ENCODE peak calls at places on chromosomes 13 and 19, in five cellular contexts. S is neural progenitor cell, R is PC-3, A is GM23338, W is MM.1S. B is an unnamed sample. For H3F3A, the result is how much of the 10 kb centered on the place peaks cover.

GRCh38 chr13:112624602-112625430 is 36.9 kb upstream of the TUBGCP3 start:
- DNase-seq in S (no peak), R (no peak), A (no peak), W (no peak), B (no peak)

GRCh38 chr19:36973021-36973843 is 57.1 kb downstream of the ZNF568 start:
- DNase-seq in S (no peak), R (no peak), A (peak), W (no peak), B (peak)

GRCh38 chr13:102033719-102034446 is 368.0 kb downstream of the FGF14 start:
- DNase-seq in S (peak), R (no peak), A (no peak), W (no peak), B (no peak)

GRCh38 chr19:55687281-55688172 is 12.5 kb downstream of the EPN1 start:
- DNase-seq in S (no peak), R (no peak), A (no peak), W (no peak), B (no peak)

GRCh38 chr13:35630551-35631275 is 154.2 kb upstream of the MAB21L1 start:
- DNase-seq in S (peak), R (peak), A (peak), W (peak), B (no peak)

GRCh38 chr13:48585456-48585840 is 52.6 kb upstream of the RCBTB2 start:
- DNase-seq in S (peak), R (peak), A (peak), W (no peak), B (no peak)

GRCh38 chr19:29552454-29553280 is 26.9 kb downstream of the VSTM2B start:
- DNase-seq in S (no peak), R (no peak), A (no peak), W (no peak), B (no peak)

GRCh38 chr13:96141032-96141431 is 51.1 kb downstream of the HS6ST3 start:
- DNase-seq in S (peak), R (peak), A (peak), W (peak), B (no peak)

GRCh38 chr13:52158629-52159158 is 703 bp downstream of the NEK3 start:
- DNase-seq in S (no peak), R (peak), A (peak), W (no peak), B (no peak)

GRCh38 chr19:21835429-21835809 is 563 bp downstream of the ZNF43 start:
- DNase-seq in S (no peak), R (no peak), A (no peak), W (no peak), B (no peak)

GRCh38 chr19:14413765-14414171 is 5.4 kb downstream of the DDX39A start:
- DNase-seq in S (no peak), R (no peak), A (no peak), W (no peak), B (no peak)

GRCh38 chr13:26653310-26653709 is 95.8 kb downstream of the WASF3 start:
- DNase-seq in S (no peak), R (no peak), A (no peak), W (no peak), B (no peak)

GRCh38 chr13:72004975-72005374 is 138.0 kb upstream of the DACH1 start:
- DNase-seq in S (peak), R (peak), A (peak), W (no peak), B (no peak)

GRCh38 chr13:45367995-45368394 is 27.0 kb upstream of the TPT1 start:
- DNase-seq in S (no peak), R (no peak), A (no peak), W (no peak), B (no peak)

GRCh38 chr13:78147905-78148304 is 229.3 kb upstream of the EDNRB start:
- DNase-seq in S (no peak), R (peak), A (no peak), W (no peak), B (peak)

GRCh38 chr13:41384749-41385503 is 72.4 kb upstream of the RGCC start:
- DNase-seq in S (no peak), R (peak), A (peak), W (no peak), B (no peak)

GRCh38 chr13:43583331-43583730 is 203.4 kb downstream of the ENOX1 start:
- DNase-seq in S (no peak), R (no peak), A (no peak), W (no peak), B (no peak)

GRCh38 chr19:50476224-50476942 is at the start of the genes EMC10 and GARIN5A:
- DNase-seq in S (peak), R (peak), A (peak), W (peak), B (peak)

GRCh38 chr13:30338331-30338851 is 31.0 kb upstream of the KATNAL1 start:
- DNase-seq in S (no peak), R (peak), A (no peak), W (no peak), B (peak)

GRCh38 chr13:95781016-95781415 is 104.1 kb downstream of the DNAJC3 start:
- DNase-seq in S (no peak), R (no peak), A (no peak), W (no peak), B (no peak)

GRCh38 chr19:44003461-44004134 is 841 bp downstream of the ZNF230 start:
- DNase-seq in S (peak), R (no peak), A (peak), W (peak), B (no peak)

GRCh38 chr13:73943137-73943964 is 190.9 kb downstream of the KLF12 start:
- DNase-seq in S (no peak), R (no peak), A (no peak), W (no peak), B (no peak)

GRCh38 chr13:34459856-34460255 is 482.2 kb upstream of the NBEA start:
- DNase-seq in S (no peak), R (no peak), A (no peak), W (no peak), B (no peak)

GRCh38 chr13:33462109-33462508 is 176.6 kb upstream of the STARD13 start:
- DNase-seq in S (no peak), R (no peak), A (no peak), W (no peak), B (no peak)

GRCh38 chr19:13004273-13004672 is 9.0 kb downstream of the NFIX start:
- DNase-seq in S (no peak), R (no peak), A (no peak), W (no peak), B (no peak)

GRCh38 chr13:93982189-93982918 is 497.1 kb downstream of the DCT start:
- DNase-seq in S (no peak), R (no peak), A (no peak), W (no peak), B (no peak)

GRCh38 chr13:107730835-107731234 is 484.5 kb downstream of the LIG4 start:
- DNase-seq in S (no peak), R (no peak), A (no peak), W (no peak), B (peak)

GRCh38 chr13:67408823-67409222 is 178.7 kb upstream of the PCDH9 start:
- DNase-seq in S (no peak), R (no peak), A (peak), W (no peak), B (no peak)

GRCh38 chr13:97327521-97328221 is 105.5 kb downstream of the MBNL2 start:
- DNase-seq in S (no peak), R (no peak), A (no peak), W (no peak), B (no peak)

GRCh38 chr13:23554000-23554399 is 16.2 kb upstream of the TNFRSF19 start:
- DNase-seq in S (no peak), R (peak), A (no peak), W (no peak), B (peak)

GRCh38 chr19:57515218-57515617 is 11.9 kb upstream of the ZNF549 start:
- DNase-seq in S (no peak), R (no peak), A (no peak), W (no peak), B (no peak)

GRCh38 chr13:109779074-109779473 is 7.3 kb downstream of the IRS2 start:
- DNase-seq in S (no peak), R (no peak), A (no peak), W (no peak), B (no peak)

GRCh38 chr13:22227895-22228294 is 557.0 kb downstream of the FGF9 start:
- DNase-seq in S (no peak), R (no peak), A (no peak), W (no peak), B (no peak)

GRCh38 chr19:8373867-8374813 is 10.2 kb downstream of the ANGPTL4 start:
- DNase-seq in S (no peak), R (no peak), A (no peak), W (no peak), B (no peak)

GRCh38 chr13:114263590-114263989 is 17.8 kb upstream of the UPF3A start:
- DNase-seq in S (no peak), R (no peak), A (no peak), W (peak), B (no peak)
- H3F3A ChIP-seq in S (under half), R (under half), A (under half), W (half or more), B (under half)

GRCh38 chr19:3358392-3358918 is 7.9 kb upstream of the NFIC start:
- DNase-seq in S (peak), R (no peak), A (no peak), W (no peak), B (no peak)

GRCh38 chr19:3360494-3361383 is 5.6 kb upstream of the NFIC start:
- DNase-seq in S (peak), R (peak), A (peak), W (no peak), B (no peak)

GRCh38 chr19:3359850-3360493 is 6.4 kb upstream of the NFIC start:
- DNase-seq in S (no peak), R (no peak), A (peak), W (no peak), B (no peak)

GRCh38 chr19:3357731-3358391 is 8.5 kb upstream of the NFIC start:
- DNase-seq in S (peak), R (no peak), A (peak), W (no peak), B (no peak)

GRCh38 chr19:3358919-3359849 is 7.2 kb upstream of the NFIC start:
- DNase-seq in S (peak), R (peak), A (peak), W (peak), B (no peak)
- TF ChIP-seq EZH2 in S (peak), R (no peak), A (peak), W (no peak), B (no peak)

DNA sequence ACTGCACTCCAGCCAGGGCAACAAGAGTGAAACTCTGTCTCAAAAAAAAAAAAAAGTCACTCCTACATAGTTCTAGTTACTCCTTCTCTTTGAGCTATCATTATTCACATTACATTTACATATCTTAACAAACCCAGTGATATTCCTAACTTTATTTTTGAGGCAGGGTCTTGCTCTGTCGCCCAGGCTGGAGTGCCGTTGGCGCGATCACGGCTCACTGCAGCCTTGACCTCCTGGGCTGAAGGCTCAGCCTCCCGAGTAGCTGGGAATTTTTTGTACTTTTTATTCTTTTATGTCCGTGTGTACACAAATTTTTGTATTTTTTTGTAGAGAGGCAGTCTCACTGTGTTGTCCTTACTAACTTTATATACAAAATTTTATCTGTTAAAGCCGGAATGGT is 587 bp upstream of the RPS15 start:
- DNase-seq in S (no peak), R (no peak), A (no peak), W (no peak), B (no peak)
- H3F3A ChIP-seq in S (half or more), R (under half), A (half or more), W (half or more), B (half or more)

GRCh38 chr13:99998261-99998660 is 16.7 kb downstream of the ZIC2 start:
- DNase-seq in S (no peak), R (no peak), A (no peak), W (no peak), B (no peak)
- TF ChIP-seq EZH2 in S (no peak), R (no peak), A (no peak), W (no peak), B (no peak)